ENCODE peak calls at places on chromosomes 1 and 21, in four cellular contexts. One of them, this sample, is unnamed.

GRCh38 chr1:62311473-62311943 is 7.7 kb downstream of the KANK4 start:
- DNase-seq in HepG2: no peak
- DNase-seq in hepatocyte: no peak
- DNase-seq in AG04450: no peak
- DNase-seq in this sample: no peak

GRCh38 chr21:46660505-46660904 is 25.0 kb downstream of the PRMT2 start:
- DNase-seq in HepG2: no peak
- DNase-seq in hepatocyte: no peak
- DNase-seq in AG04450: no peak
- DNase-seq in this sample: no peak

GRCh38 chr1:242023805-242024204 is 24.9 kb upstream of the MAP1LC3C start:
- DNase-seq in HepG2: no peak
- DNase-seq in hepatocyte: no peak
- DNase-seq in AG04450: no peak
- DNase-seq in this sample: no peak

GRCh38 chr1:180923024-180923841 is 10.5 kb downstream of the KIAA1614 start:
- DNase-seq in HepG2: peak
- DNase-seq in hepatocyte: peak
- DNase-seq in AG04450: no peak
- DNase-seq in this sample: peak

GRCh38 chr21:14545906-14546480 is at the start of gene SAMSN1:
- DNase-seq in HepG2: no peak
- DNase-seq in hepatocyte: no peak
- DNase-seq in AG04450: no peak
- DNase-seq in this sample: no peak

GRCh38 chr1:190168116-190168515 is 309.5 kb downstream of the BRINP3 start:
- DNase-seq in HepG2: no peak
- DNase-seq in hepatocyte: no peak
- DNase-seq in AG04450: peak
- DNase-seq in this sample: peak

GRCh38 chr1:228781161-228781771 is 46.0 kb downstream of the RHOU start:
- DNase-seq in HepG2: no peak
- DNase-seq in hepatocyte: peak
- DNase-seq in AG04450: no peak
- DNase-seq in this sample: no peak

GRCh38 chr21:42737969-42738590 is 84.7 kb downstream of the PDE9A start:
- DNase-seq in HepG2: peak
- DNase-seq in hepatocyte: peak
- DNase-seq in AG04450: no peak
- DNase-seq in this sample: no peak

GRCh38 chr1:98402860-98403259 is 258.7 kb upstream of the SNX7 start:
- DNase-seq in HepG2: no peak
- DNase-seq in hepatocyte: no peak
- DNase-seq in AG04450: no peak
- DNase-seq in this sample: no peak

DNA sequence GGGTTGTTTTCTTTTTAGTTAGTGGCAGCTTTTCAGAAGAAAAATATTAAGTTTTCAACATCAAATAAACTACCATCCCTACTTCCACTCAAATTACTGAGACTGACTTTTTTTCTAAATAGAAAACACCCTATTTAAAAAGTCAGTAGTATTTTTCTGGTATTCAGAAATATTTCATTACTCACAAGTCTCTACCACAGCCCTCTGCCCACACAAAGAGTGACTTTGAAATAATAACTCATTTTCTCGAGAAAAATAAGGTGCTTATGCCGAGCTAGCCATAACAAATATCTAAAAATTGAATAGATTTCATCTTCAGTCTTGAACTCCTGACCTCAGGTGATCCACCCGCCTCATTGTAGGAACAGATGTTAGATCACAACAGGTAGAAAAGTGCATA is 41.8 kb upstream of the USP25 start:
- DNase-seq in HepG2: no peak
- DNase-seq in hepatocyte: no peak
- DNase-seq in AG04450: no peak
- DNase-seq in this sample: no peak
- H3K27ac ChIP-seq in HepG2: no peak
- H3K27ac ChIP-seq in hepatocyte: no peak
- H3K27ac ChIP-seq in AG04450: no peak
- H3K27ac ChIP-seq in this sample: no peak

GRCh38 chr1:156765664-156766063 is 1.7 kb upstream of the PRCC start:
- DNase-seq in HepG2: no peak
- DNase-seq in hepatocyte: no peak
- DNase-seq in AG04450: no peak
- DNase-seq in this sample: no peak

GRCh38 chr1:156767101-156767878 is at the start of gene PRCC:
- DNase-seq in HepG2: peak
- DNase-seq in hepatocyte: peak
- DNase-seq in AG04450: peak
- DNase-seq in this sample: peak

GRCh38 chr1:156768610-156769295 is 1.4 kb downstream of the PRCC start:
- DNase-seq in HepG2: no peak
- DNase-seq in hepatocyte: peak
- DNase-seq in AG04450: no peak
- DNase-seq in this sample: no peak

GRCh38 chr1:156767879-156768608 is 709 bp downstream of the PRCC start:
- DNase-seq in HepG2: no peak
- DNase-seq in hepatocyte: peak
- DNase-seq in AG04450: no peak
- DNase-seq in this sample: no peak

DNA sequence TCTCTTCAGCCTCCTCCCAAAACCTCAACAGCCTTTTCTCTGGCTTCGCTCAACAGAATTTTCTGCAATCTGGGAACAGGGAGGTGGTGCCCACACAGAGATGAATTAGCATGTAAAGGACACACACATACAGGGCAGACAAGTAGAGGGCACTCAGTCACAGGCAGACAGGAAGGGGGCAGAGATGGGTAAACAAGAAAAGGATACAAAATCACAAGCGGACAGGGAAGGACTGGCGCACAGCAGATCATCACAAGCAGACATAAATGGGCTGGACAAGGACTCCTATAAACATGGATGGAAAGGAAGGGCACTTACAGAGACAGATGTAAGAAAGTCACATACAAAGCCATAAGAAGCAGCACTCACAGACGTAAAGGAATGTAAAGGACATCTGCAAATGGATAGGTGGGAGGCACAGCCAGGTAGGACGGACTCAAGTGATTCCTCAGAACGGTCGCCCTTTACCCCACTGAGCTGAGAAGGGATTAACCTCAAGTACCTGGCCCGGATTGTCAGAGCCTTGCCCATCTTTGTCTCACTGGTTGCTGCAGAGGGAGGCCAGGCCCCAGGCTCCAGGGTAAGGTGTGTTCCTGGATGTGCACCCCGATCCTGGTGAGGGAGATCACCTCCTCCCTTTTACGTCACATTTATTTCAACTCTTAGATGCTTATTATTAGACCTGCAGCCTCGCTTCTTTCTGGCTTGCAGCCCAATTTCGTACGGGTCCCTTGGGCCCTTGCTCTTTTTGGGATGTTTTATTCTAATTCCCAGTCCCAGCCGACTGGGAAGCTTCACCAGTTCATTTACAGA is 841 bp upstream of the PRCC start:
- DNase-seq in HepG2: no peak
- DNase-seq in hepatocyte: peak
- DNase-seq in AG04450: no peak
- DNase-seq in this sample: no peak
- TF ChIP-seq CTCF in HepG2: peak
- TF ChIP-seq CTCF in hepatocyte: no peak
- TF ChIP-seq CTCF in AG04450: no peak
- TF ChIP-seq CTCF in this sample: no peak

DNA sequence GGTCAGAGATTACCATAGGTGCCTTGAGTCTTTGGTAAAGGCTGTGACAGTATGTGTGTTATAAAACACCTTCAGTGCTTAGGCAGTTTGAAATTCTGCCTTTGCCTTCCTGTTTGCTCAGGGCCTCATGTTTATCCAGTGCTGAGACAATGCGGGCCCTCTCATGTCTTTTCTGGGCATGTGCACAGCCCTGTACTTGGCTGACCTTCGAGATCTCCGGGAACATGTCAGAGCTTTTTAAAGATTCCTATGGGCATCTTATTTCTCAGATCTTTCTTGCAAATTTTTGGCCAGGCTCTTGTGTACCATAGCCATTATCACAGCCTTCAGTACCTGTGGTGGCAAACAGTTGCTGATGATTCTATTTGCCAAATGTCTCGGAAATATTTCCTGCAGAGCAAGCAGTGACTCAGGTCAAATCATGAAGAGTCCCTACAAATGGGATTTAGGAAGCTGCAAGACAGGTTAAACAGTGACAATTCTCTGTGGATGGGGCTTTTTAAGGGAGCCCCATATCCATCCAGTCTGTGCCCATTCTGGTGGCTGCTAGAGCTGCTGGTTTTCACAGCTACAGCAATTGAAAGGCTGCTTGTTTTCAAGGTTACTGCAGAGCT is 42.1 kb downstream of the HOOK1 start:
- DNase-seq in HepG2: peak
- DNase-seq in hepatocyte: peak
- DNase-seq in AG04450: no peak
- DNase-seq in this sample: no peak
- H3K27ac ChIP-seq in HepG2: peak
- H3K27ac ChIP-seq in hepatocyte: peak
- H3K27ac ChIP-seq in AG04450: no peak
- H3K27ac ChIP-seq in this sample: no peak

DNA sequence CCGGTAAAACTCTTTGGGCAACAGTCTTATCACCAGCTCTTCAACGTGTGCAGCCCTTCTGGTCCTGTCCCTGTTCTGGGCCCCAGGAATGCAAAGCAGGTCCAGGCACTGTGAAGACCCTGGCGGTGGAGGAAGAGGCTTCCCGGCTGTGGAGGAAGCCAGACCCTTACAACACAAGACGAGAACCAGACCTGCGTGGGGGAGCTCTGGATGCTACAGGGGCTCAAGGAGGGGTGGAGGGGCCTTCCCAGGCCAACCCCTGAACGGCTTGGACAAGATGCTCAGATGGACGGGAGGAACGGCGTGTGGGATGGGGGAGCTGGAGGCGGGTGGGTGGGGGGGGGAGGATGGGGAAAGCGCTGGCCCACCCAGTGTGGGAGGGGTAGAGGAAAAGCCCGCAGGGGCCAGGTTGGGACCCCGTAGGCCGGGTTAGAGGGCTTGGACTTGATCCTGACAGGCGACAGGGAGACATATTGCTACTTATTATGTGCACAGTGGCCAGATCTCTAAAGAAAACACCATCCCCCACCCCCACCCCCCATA is 5.1 kb upstream of the OLIG2 start:
- DNase-seq in HepG2: no peak
- DNase-seq in hepatocyte: no peak
- DNase-seq in AG04450: no peak
- DNase-seq in this sample: no peak
- TF ChIP-seq CTCF in HepG2: no peak
- TF ChIP-seq CTCF in hepatocyte: no peak
- TF ChIP-seq CTCF in AG04450: no peak
- TF ChIP-seq CTCF in this sample: no peak

GRCh38 chr1:47478090-47478489 is 40.2 kb downstream of the FOXD2 start:
- DNase-seq in HepG2: peak
- DNase-seq in hepatocyte: peak
- DNase-seq in AG04450: no peak
- DNase-seq in this sample: peak
- H3K27ac ChIP-seq in HepG2: no peak
- H3K27ac ChIP-seq in hepatocyte: peak
- H3K27ac ChIP-seq in AG04450: no peak
- H3K27ac ChIP-seq in this sample: peak

GRCh38 chr1:50968021-50968883 is 1.8 kb upstream of the CDKN2C start:
- DNase-seq in HepG2: peak
- DNase-seq in hepatocyte: peak
- DNase-seq in AG04450: peak
- DNase-seq in this sample: peak
- TF ChIP-seq CTCF in HepG2: peak
- TF ChIP-seq CTCF in hepatocyte: peak
- TF ChIP-seq CTCF in AG04450: peak
- TF ChIP-seq CTCF in this sample: peak

GRCh38 chr1:112633628-112634027 is 14.0 kb downstream of the CAPZA1 start:
- DNase-seq in HepG2: no peak
- DNase-seq in hepatocyte: no peak
- DNase-seq in AG04450: no peak
- DNase-seq in this sample: no peak
- H3K27ac ChIP-seq in HepG2: no peak
- H3K27ac ChIP-seq in hepatocyte: no peak
- H3K27ac ChIP-seq in AG04450: no peak
- H3K27ac ChIP-seq in this sample: no peak

GRCh38 chr1:234619071-234619480 is 9.1 kb upstream of the IRF2BP2 start:
- DNase-seq in HepG2: no peak
- DNase-seq in hepatocyte: no peak
- DNase-seq in AG04450: no peak
- DNase-seq in this sample: no peak

GRCh38 chr1:234618726-234619049 is 8.7 kb upstream of the IRF2BP2 start:
- DNase-seq in HepG2: no peak
- DNase-seq in hepatocyte: no peak
- DNase-seq in AG04450: no peak
- DNase-seq in this sample: no peak

GRCh38 chr1:234616644-234617043 is 6.7 kb upstream of the IRF2BP2 start:
- DNase-seq in HepG2: peak
- DNase-seq in hepatocyte: no peak
- DNase-seq in AG04450: no peak
- DNase-seq in this sample: no peak

GRCh38 chr1:234617986-234618725 is 8.2 kb upstream of the IRF2BP2 start:
- DNase-seq in HepG2: peak
- DNase-seq in hepatocyte: no peak
- DNase-seq in AG04450: no peak
- DNase-seq in this sample: peak

GRCh38 chr1:234617135-234617985 is 7.4 kb upstream of the IRF2BP2 start:
- DNase-seq in HepG2: no peak
- DNase-seq in hepatocyte: no peak
- DNase-seq in AG04450: no peak
- DNase-seq in this sample: no peak
- TF ChIP-seq CTCF in HepG2: no peak
- TF ChIP-seq CTCF in hepatocyte: peak
- TF ChIP-seq CTCF in AG04450: peak
- TF ChIP-seq CTCF in this sample: no peak

GRCh38 chr1:239717097-239718051 is 331.0 kb downstream of the CHRM3 start:
- DNase-seq in HepG2: no peak
- DNase-seq in hepatocyte: no peak
- DNase-seq in AG04450: no peak
- DNase-seq in this sample: no peak
- H3K27ac ChIP-seq in HepG2: no peak
- H3K27ac ChIP-seq in hepatocyte: no peak
- H3K27ac ChIP-seq in AG04450: no peak
- H3K27ac ChIP-seq in this sample: no peak